ENCODE peak calls at places on chromosomes 7 and 10, in six cellular contexts. B is left ventricle myocardium inferior, L is mucosa of descending colon, F is HEK293T, T is GM23338, H is neural crest cell. Z is an unnamed sample.

GRCh38 chr7:381211-382117 is 91.5 kb downstream of the FOXL3 start:
- DNase-seq in B (no peak), L (no peak), F (no peak), T (no peak), H (no peak), Z (no peak)

GRCh38 chr7:48083114-48083830 is 5.8 kb upstream of the UPP1 start:
- DNase-seq in B (no peak), L (no peak), F (no peak), T (no peak), H (no peak), Z (peak)

GRCh38 chr7:50416509-50417299 is 33.4 kb downstream of the FIGNL1 start:
- DNase-seq in B (no peak), L (no peak), F (no peak), T (peak), H (no peak), Z (no peak)

GRCh38 chr10:132787253-132788179 is 1.6 kb upstream of the NKX6-2 start:
- DNase-seq in B (no peak), L (no peak), F (peak), T (peak), H (no peak), Z (no peak)

GRCh38 chr7:158355456-158356065 is 232.1 kb downstream of the PTPRN2 start:
- DNase-seq in B (no peak), L (no peak), F (no peak), T (peak), H (peak), Z (peak)

GRCh38 chr7:128718967-128719642 is 20.1 kb upstream of the CALU start:
- DNase-seq in B (no peak), L (no peak), F (no peak), T (no peak), H (no peak), Z (no peak)

GRCh38 chr10:86647773-86648705 is 6.3 kb upstream of the OPN4 start:
- DNase-seq in B (no peak), L (no peak), F (no peak), T (no peak), H (no peak), Z (peak)

GRCh38 chr10:96618648-96619047 is 31.8 kb upstream of the TM9SF3 start:
- DNase-seq in B (peak), L (no peak), F (no peak), T (no peak), H (no peak), Z (no peak)

GRCh38 chr7:150398965-150399320 is 19.8 kb downstream of the ZNF775 start:
- DNase-seq in B (no peak), L (no peak), F (no peak), T (no peak), H (no peak), Z (no peak)

GRCh38 chr7:152588350-152588749 is 87.6 kb downstream of the XRCC2 start:
- DNase-seq in B (no peak), L (no peak), F (no peak), T (peak), H (no peak), Z (no peak)

GRCh38 chr10:92689663-92690210 is at the start of gene HHEX:
- DNase-seq in B (peak), L (peak), F (peak), T (no peak), H (no peak), Z (peak)